ENCODE peak calls at places on chromosomes 12 and 14, in five cellular contexts. A, M, E, O and H are unnamed samples.
A peak's percentile ranks its signal among the peaks of the same experiment; 100 is the strongest.

GRCh38 chr12:105418232-105418631 is 87.7 kb downstream of the C12orf75 start:
- DNase-seq in A (no peak), M (no peak), E (no peak), O (no peak), H (no peak)

GRCh38 chr14:35963209-35963608 is 137.1 kb downstream of the BRMS1L start:
- DNase-seq in A (no peak), M (no peak), E (peak; percentile 18), O (no peak), H (no peak)

GRCh38 chr12:38704455-38704854 is 200.9 kb downstream of the CPNE8 start:
- DNase-seq in A (no peak), M (no peak), E (no peak), O (no peak), H (no peak)

GRCh38 chr12:28034271-28034670 is 61.7 kb upstream of the PTHLH start:
- DNase-seq in A (no peak), M (no peak), E (no peak), O (no peak), H (no peak)

GRCh38 chr14:64464695-64465094 is 604 bp upstream of the AKAP5 start:
- DNase-seq in A (no peak), M (no peak), E (no peak), O (no peak), H (no peak)

GRCh38 chr12:121798807-121799174 is 5.0 kb upstream of the SETD1B start:
- DNase-seq in A (no peak), M (no peak), E (no peak), O (no peak), H (no peak)

GRCh38 chr14:95514131-95515079 is 2.0 kb downstream of the SYNE3 start:
- DNase-seq in A (no peak), M (peak; percentile 4), E (peak; percentile 57), O (no peak), H (no peak)

GRCh38 chr14:24241829-24242443 is 487 bp downstream of the TINF2 start:
- DNase-seq in A (peak; percentile 92), M (peak; percentile 88), E (peak; percentile 97), O (peak; percentile 92), H (peak; percentile 93)

GRCh38 chr14:89185919-89186849 is 230.8 kb downstream of the FOXN3 start:
- DNase-seq in A (peak; percentile 32), M (no peak), E (no peak), O (no peak), H (no peak)

GRCh38 chr12:125161712-125162023 is 96.4 kb downstream of the AACS start:
- DNase-seq in A (no peak), M (no peak), E (no peak), O (no peak), H (no peak)

GRCh38 chr12:69291278-69291593 is 51.9 kb downstream of the CPSF6 start:
- DNase-seq in A (no peak), M (no peak), E (no peak), O (no peak), H (no peak)
- TF ChIP-seq CTCF in A (no peak), M (peak; percentile 37), E (no peak), O (peak; percentile 49), H (peak; percentile 35)

GRCh38 chr12:7609480-7609879 is 56.2 kb downstream of the APOBEC1 start:
- DNase-seq in A (no peak), M (no peak), E (no peak), O (no peak), H (no peak)
- TF ChIP-seq CTCF in A (no peak), M (no peak), E (no peak), O (no peak), H (no peak)

DNA sequence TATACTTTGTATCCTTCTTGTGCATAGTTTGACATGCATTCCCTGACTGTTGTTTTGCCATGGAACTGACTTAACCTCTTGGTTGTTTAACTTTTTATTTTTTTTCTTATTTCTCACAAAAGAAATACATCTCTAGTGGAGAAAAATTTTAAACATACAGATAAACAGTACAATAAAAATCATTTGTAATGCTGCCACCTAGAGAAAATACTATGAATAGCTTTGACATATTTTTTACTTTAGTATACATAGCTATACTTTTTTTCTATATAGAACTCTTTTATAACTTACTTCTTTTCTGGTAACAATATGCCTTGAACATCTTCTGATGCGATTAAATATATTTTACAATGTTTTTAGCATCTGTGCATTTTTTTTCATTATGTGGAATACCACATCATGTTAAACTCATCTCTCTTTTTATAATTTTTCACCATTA is 184.5 kb downstream of the AKAP6 start:
- DNase-seq in A (no peak), M (no peak), E (no peak), O (no peak), H (no peak)
- TF ChIP-seq CTCF in A (peak; percentile 38), M (peak; percentile 71), E (no peak), O (no peak), H (peak; percentile 73)

GRCh38 chr12:2298556-2299195 is 245.9 kb downstream of the CACNA1C start:
- DNase-seq in A (no peak), M (no peak), E (no peak), O (no peak), H (no peak)

GRCh38 chr12:2297004-2297403 is 244.2 kb downstream of the CACNA1C start:
- DNase-seq in A (no peak), M (no peak), E (no peak), O (no peak), H (no peak)

GRCh38 chr12:2294651-2295475 is 242.1 kb downstream of the CACNA1C start:
- DNase-seq in A (peak; percentile 68), M (no peak), E (no peak), O (no peak), H (no peak)

GRCh38 chr12:2297658-2298057 is 244.9 kb downstream of the CACNA1C start:
- DNase-seq in A (no peak), M (no peak), E (no peak), O (no peak), H (no peak)

DNA sequence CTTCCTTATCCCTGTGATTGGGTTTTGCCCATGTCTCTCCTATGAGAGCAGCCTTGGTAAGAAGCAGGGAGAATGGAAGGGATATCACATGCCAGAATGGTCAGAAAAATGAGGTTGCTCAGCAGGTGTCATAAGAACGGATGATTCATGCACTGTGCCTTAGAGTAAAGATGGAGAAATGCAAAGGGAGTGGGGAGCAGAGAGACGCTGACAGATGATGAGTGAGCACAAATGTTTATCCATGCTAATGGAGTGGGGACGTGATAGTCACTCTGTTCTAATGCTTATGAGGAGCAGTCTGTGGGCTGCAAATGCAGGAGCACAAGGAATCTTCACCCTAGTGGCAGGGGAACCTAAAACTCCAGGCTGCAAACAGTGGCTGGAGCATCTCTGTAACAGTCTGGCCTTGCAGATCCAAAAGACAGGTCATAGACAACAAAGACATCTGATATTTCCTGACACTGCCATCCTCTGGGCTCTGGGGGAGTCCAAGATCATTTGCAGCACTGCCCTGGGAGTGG is 243.2 kb downstream of the CACNA1C start:
- DNase-seq in A (no peak), M (no peak), E (no peak), O (no peak), H (no peak)
- TF ChIP-seq CTCF in A (no peak), M (no peak), E (no peak), O (no peak), H (no peak)

GRCh38 chr12:21775130-21775920 is 819 bp upstream of the KCNJ8 start:
- DNase-seq in A (no peak), M (no peak), E (no peak), O (no peak), H (no peak)
- TF ChIP-seq CTCF in A (no peak), M (no peak), E (no peak), O (no peak), H (no peak)

GRCh38 chr14:93824518-93825234 is 36.4 kb upstream of the PRIMA1 start:
- DNase-seq in A (no peak), M (no peak), E (no peak), O (no peak), H (no peak)
- TF ChIP-seq CTCF in A (no peak), M (peak; percentile 22), E (no peak), O (no peak), H (no peak)

GRCh38 chr12:6938353-6939186 is 5.0 kb upstream of the RNU7-1 start:
- DNase-seq in A (peak; percentile 57), M (no peak), E (no peak), O (no peak), H (no peak)
- TF ChIP-seq CTCF in A (no peak), M (no peak), E (no peak), O (no peak), H (peak; percentile 7)

GRCh38 chr14:100641274-100641860 is 54.1 kb upstream of the BEGAIN start:
- DNase-seq in A (no peak), M (no peak), E (no peak), O (no peak), H (no peak)
- TF ChIP-seq CTCF in A (no peak), M (no peak), E (no peak), O (no peak), H (no peak)